ENCODE peak calls at places on chromosomes 5 and 9, in five cellular contexts. One of them, this sample, is unnamed.

GRCh38 chr5:173310296-173310769 is 17.9 kb downstream of the STC2 start:
- DNase-seq in heart left ventricle: no peak
- DNase-seq in NB4: no peak
- DNase-seq in sigmoid colon: no peak
- DNase-seq in lower leg skin: no peak
- DNase-seq in this sample: no peak

GRCh38 chr5:111680737-111681413 is 76.1 kb downstream of the NREP start:
- DNase-seq in sigmoid colon: peak; percentile 88
- DNase-seq in NB4: no peak
- DNase-seq in lower leg skin: peak; percentile 82
- DNase-seq in heart left ventricle: peak; percentile 69
- DNase-seq in this sample: peak; percentile 45

GRCh38 chr9:93949694-93950449 is 5.3 kb downstream of the BARX1 start:
- DNase-seq in heart left ventricle: no peak
- DNase-seq in NB4: peak; percentile 70
- DNase-seq in sigmoid colon: no peak
- DNase-seq in lower leg skin: no peak
- DNase-seq in this sample: peak; percentile 87

GRCh38 chr5:125551246-125551645 is 804.8 kb upstream of the ZNF608 start:
- DNase-seq in lower leg skin: no peak
- DNase-seq in NB4: no peak
- DNase-seq in sigmoid colon: no peak
- DNase-seq in heart left ventricle: no peak
- DNase-seq in this sample: no peak

GRCh38 chr5:138901716-138902115 is 26.6 kb upstream of the LRRTM2 start:
- DNase-seq in sigmoid colon: no peak
- DNase-seq in lower leg skin: no peak
- DNase-seq in heart left ventricle: no peak
- DNase-seq in NB4: peak; percentile 4
- DNase-seq in this sample: no peak

GRCh38 chr9:116543731-116544400 is 143.2 kb upstream of the TRIM32 start:
- DNase-seq in NB4: no peak
- DNase-seq in heart left ventricle: peak; percentile 42
- DNase-seq in sigmoid colon: no peak
- DNase-seq in lower leg skin: peak; percentile 43
- DNase-seq in this sample: no peak

GRCh38 chr9:38388283-38389223 is 3.9 kb upstream of the ALDH1B1 start:
- DNase-seq in lower leg skin: peak; percentile 21
- DNase-seq in NB4: no peak
- DNase-seq in sigmoid colon: peak; percentile 72
- DNase-seq in heart left ventricle: no peak
- DNase-seq in this sample: no peak

GRCh38 chr5:64221911-64222310 is 56.3 kb downstream of the RNF180 start:
- DNase-seq in sigmoid colon: no peak
- DNase-seq in NB4: no peak
- DNase-seq in heart left ventricle: no peak
- DNase-seq in lower leg skin: no peak
- DNase-seq in this sample: no peak

GRCh38 chr9:124218438-124219289 is 39.1 kb upstream of the NEK6 start:
- DNase-seq in lower leg skin: peak; percentile 54
- DNase-seq in heart left ventricle: peak; percentile 67
- DNase-seq in sigmoid colon: peak; percentile 74
- DNase-seq in NB4: peak; percentile 95
- DNase-seq in this sample: peak; percentile 90

GRCh38 chr5:58266402-58266801 is 193.5 kb downstream of the PLK2 start:
- DNase-seq in NB4: no peak
- DNase-seq in sigmoid colon: no peak
- DNase-seq in heart left ventricle: no peak
- DNase-seq in lower leg skin: no peak
- DNase-seq in this sample: no peak

GRCh38 chr5:168683247-168683926 is 104.2 kb upstream of the PANK3 start:
- DNase-seq in heart left ventricle: no peak
- DNase-seq in lower leg skin: no peak
- DNase-seq in sigmoid colon: no peak
- DNase-seq in NB4: peak; percentile 11
- DNase-seq in this sample: no peak

GRCh38 chr9:34884732-34885131 is 73.4 kb upstream of the PHF24 start:
- DNase-seq in NB4: no peak
- DNase-seq in lower leg skin: no peak
- DNase-seq in sigmoid colon: no peak
- DNase-seq in heart left ventricle: no peak
- DNase-seq in this sample: no peak

GRCh38 chr5:169745441-169746146 is 108.5 kb downstream of the DOCK2 start:
- DNase-seq in heart left ventricle: no peak
- DNase-seq in NB4: no peak
- DNase-seq in lower leg skin: no peak
- DNase-seq in sigmoid colon: no peak
- DNase-seq in this sample: no peak

GRCh38 chr5:132251220-132251725 is 6.2 kb upstream of the PDLIM4 start:
- DNase-seq in sigmoid colon: peak; percentile 63
- DNase-seq in lower leg skin: no peak
- DNase-seq in heart left ventricle: no peak
- DNase-seq in NB4: no peak
- DNase-seq in this sample: peak; percentile 99

GRCh38 chr9:123176230-123176629 is 92.2 kb downstream of the STRBP start:
- DNase-seq in sigmoid colon: no peak
- DNase-seq in NB4: no peak
- DNase-seq in heart left ventricle: no peak
- DNase-seq in lower leg skin: no peak
- DNase-seq in this sample: no peak

GRCh38 chr9:84493284-84493947 is 152.9 kb upstream of the SLC28A3 start:
- DNase-seq in NB4: no peak
- DNase-seq in heart left ventricle: no peak
- DNase-seq in lower leg skin: no peak
- DNase-seq in sigmoid colon: peak; percentile 62
- DNase-seq in this sample: no peak

GRCh38 chr5:132829742-132830435 is 558 bp downstream of the SHROOM1 start:
- DNase-seq in NB4: peak; percentile 79
- DNase-seq in lower leg skin: peak; percentile 58
- DNase-seq in heart left ventricle: peak; percentile 83
- DNase-seq in sigmoid colon: peak; percentile 85
- DNase-seq in this sample: peak; percentile 90

GRCh38 chr5:76807296-76807695 is 11.5 kb upstream of the F2RL1 start:
- DNase-seq in NB4: no peak
- DNase-seq in heart left ventricle: no peak
- DNase-seq in sigmoid colon: no peak
- DNase-seq in lower leg skin: no peak
- DNase-seq in this sample: peak; percentile 86

GRCh38 chr9:38042626-38043359 is 26.2 kb downstream of the SHB start:
- DNase-seq in heart left ventricle: no peak
- DNase-seq in sigmoid colon: no peak
- DNase-seq in lower leg skin: no peak
- DNase-seq in NB4: no peak
- DNase-seq in this sample: no peak

GRCh38 chr5:10572451-10572850 is 8.6 kb downstream of the ANKRD33B start:
- DNase-seq in sigmoid colon: peak; percentile 36
- DNase-seq in lower leg skin: no peak
- DNase-seq in heart left ventricle: no peak
- DNase-seq in NB4: no peak
- DNase-seq in this sample: no peak

GRCh38 chr5:82106207-82106606 is 134.4 kb downstream of the ATG10 start:
- DNase-seq in lower leg skin: no peak
- DNase-seq in NB4: peak; percentile 5
- DNase-seq in sigmoid colon: no peak
- DNase-seq in heart left ventricle: no peak
- DNase-seq in this sample: no peak

GRCh38 chr5:139543423-139543991 is 17.6 kb upstream of the UBE2D2 start:
- DNase-seq in heart left ventricle: peak; percentile 87
- DNase-seq in lower leg skin: peak; percentile 32
- DNase-seq in NB4: no peak
- DNase-seq in sigmoid colon: peak; percentile 69
- DNase-seq in this sample: no peak

GRCh38 chr5:132380741-132381140 is 11.2 kb downstream of the SLC22A5 start:
- DNase-seq in lower leg skin: no peak
- DNase-seq in sigmoid colon: no peak
- DNase-seq in heart left ventricle: no peak
- DNase-seq in NB4: no peak
- DNase-seq in this sample: no peak

GRCh38 chr9:121071356-121071755 is 3.4 kb upstream of the CNTRL start:
- DNase-seq in NB4: peak; percentile 33
- DNase-seq in lower leg skin: no peak
- DNase-seq in heart left ventricle: no peak
- DNase-seq in sigmoid colon: no peak
- DNase-seq in this sample: no peak

GRCh38 chr9:121073038-121073437 is 1.7 kb upstream of the CNTRL start:
- DNase-seq in sigmoid colon: peak; percentile 88
- DNase-seq in NB4: peak; percentile 65
- DNase-seq in lower leg skin: peak; percentile 80
- DNase-seq in heart left ventricle: peak; percentile 69
- DNase-seq in this sample: no peak

GRCh38 chr9:121075251-121076036 is 689 bp downstream of the CNTRL start:
- DNase-seq in heart left ventricle: no peak
- DNase-seq in sigmoid colon: no peak
- DNase-seq in lower leg skin: no peak
- DNase-seq in NB4: peak; percentile 69
- DNase-seq in this sample: no peak

GRCh38 chr9:121074370-121075250 is at the start of gene CNTRL:
- DNase-seq in heart left ventricle: peak; percentile 93
- DNase-seq in lower leg skin: peak; percentile 87
- DNase-seq in sigmoid colon: peak; percentile 95
- DNase-seq in NB4: peak; percentile 97
- DNase-seq in this sample: peak; percentile 96
- TF ChIP-seq POLR2A in heart left ventricle: no peak
- TF ChIP-seq POLR2A in lower leg skin: no peak
- TF ChIP-seq POLR2A in sigmoid colon: peak; percentile 17
- TF ChIP-seq POLR2A in NB4: peak; percentile 69
- TF ChIP-seq POLR2A in this sample: peak; percentile 88

GRCh38 chr9:128920381-128921058 is at the start of gene PHYHD1:
- DNase-seq in heart left ventricle: peak; percentile 86
- DNase-seq in sigmoid colon: peak; percentile 84
- DNase-seq in NB4: peak; percentile 32
- DNase-seq in lower leg skin: no peak
- DNase-seq in this sample: peak; percentile 72
- TF ChIP-seq POLR2A in heart left ventricle: no peak
- TF ChIP-seq POLR2A in sigmoid colon: no peak
- TF ChIP-seq POLR2A in NB4: no peak
- TF ChIP-seq POLR2A in lower leg skin: no peak
- TF ChIP-seq POLR2A in this sample: no peak

DNA sequence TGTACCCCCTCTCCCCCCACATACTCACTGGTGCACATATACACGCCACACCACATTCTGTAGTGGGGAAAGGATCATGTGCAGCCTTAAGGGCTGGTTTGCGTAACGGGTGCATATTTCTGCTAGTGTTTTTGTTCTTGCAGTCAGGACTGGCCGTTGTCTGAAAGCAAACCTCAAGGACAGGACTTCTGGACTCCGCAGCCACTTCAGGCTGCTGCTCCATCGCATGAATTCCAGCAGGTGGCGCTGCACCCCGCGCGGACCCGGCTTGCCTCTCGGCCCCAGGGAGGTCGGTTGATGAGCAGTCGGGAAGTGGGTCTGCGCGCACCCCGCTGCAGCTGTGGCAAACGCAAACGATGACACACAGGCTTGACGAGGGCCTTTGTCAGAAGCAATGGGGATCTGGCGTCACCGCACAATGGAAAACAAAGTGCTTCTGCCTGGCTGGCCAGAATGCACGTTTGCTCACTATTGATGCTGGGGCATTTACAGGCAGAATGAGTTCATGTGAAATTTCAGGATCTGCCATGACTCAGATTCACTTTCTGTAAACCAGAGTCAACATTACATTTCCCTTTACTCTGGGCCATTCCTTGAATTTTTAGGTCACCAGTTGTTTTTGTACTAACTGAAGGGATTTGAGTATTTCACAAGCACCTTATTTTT is 36.3 kb upstream of the GLRX start:
- DNase-seq in NB4: peak; percentile 95
- DNase-seq in sigmoid colon: peak; percentile 96
- DNase-seq in lower leg skin: peak; percentile 87
- DNase-seq in heart left ventricle: peak; percentile 91
- DNase-seq in this sample: peak; percentile 85
- TF ChIP-seq POLR2A in NB4: no peak
- TF ChIP-seq POLR2A in sigmoid colon: no peak
- TF ChIP-seq POLR2A in lower leg skin: no peak
- TF ChIP-seq POLR2A in heart left ventricle: peak; percentile 37
- TF ChIP-seq POLR2A in this sample: peak; percentile 20

DNA sequence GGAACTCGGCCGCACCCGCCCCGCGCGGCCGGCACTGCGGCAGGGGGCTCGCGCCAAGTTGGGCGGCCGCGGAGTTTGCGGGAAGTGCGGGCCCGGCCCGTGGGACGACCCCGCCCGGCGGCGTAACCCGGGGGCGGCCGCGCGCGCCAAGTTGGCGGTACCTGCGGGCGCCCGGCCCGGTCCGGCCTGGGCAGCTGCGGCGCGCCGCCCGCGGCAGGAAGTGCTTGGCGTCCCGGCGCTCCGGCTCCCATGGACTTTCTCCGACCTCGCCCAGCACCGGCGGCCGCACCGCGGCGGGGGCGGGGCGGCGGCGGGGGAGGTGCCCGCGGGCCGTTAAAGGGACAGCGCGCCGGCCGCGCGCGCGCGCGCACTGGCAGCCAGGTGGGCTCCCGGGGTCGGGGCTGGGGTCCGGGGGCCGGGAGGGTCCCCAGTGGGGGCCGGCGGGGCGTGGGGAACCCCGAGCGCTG is at the start of gene NACC2:
- DNase-seq in sigmoid colon: no peak
- DNase-seq in heart left ventricle: peak; percentile 83
- DNase-seq in NB4: peak; percentile 69
- DNase-seq in lower leg skin: no peak
- DNase-seq in this sample: peak; percentile 94
- TF ChIP-seq POLR2A in sigmoid colon: no peak
- TF ChIP-seq POLR2A in heart left ventricle: no peak
- TF ChIP-seq POLR2A in NB4: no peak
- TF ChIP-seq POLR2A in lower leg skin: no peak
- TF ChIP-seq POLR2A in this sample: peak; percentile 66